ENCODE peak calls at places on chromosome X, in seven cellular contexts. H is kidney tubule cell, G is natural killer cell, K is lower leg skin, L is NCI-H2171 treated with DMSO at 0.1 percent for 48 hours, S is cortex of kidney, J is left ventricle myocardium superior. V is an unnamed sample.

GRCh38 chrX:118212817-118213183 is 96.2 kb upstream of the KLHL13 start:
- DNase-seq in J (no peak), G (no peak), S (no peak), H (no peak), L (no peak), K (no peak), V (no peak)

GRCh38 chrX:41561045-41561444 is 113.9 kb downstream of the NYX start:
- DNase-seq in H (peak; percentile 68), S (no peak), J (no peak), L (no peak), K (no peak), G (no peak), V (no peak)

GRCh38 chrX:103687696-103688191 is 1.2 kb upstream of the MORF4L2 start:
- DNase-seq in S (no peak), L (peak; percentile 72), J (peak; percentile 46), H (peak; percentile 72), G (peak; percentile 23), K (peak; percentile 87), V (peak; percentile 21)

GRCh38 chrX:139692506-139692849 is 15.5 kb downstream of the MCF2 start:
- DNase-seq in L (no peak), H (peak; percentile 4), S (no peak), K (no peak), J (no peak), G (no peak), V (no peak)

GRCh38 chrX:39985116-39985515 is 112.6 kb downstream of the BCOR start:
- DNase-seq in G (no peak), K (no peak), S (no peak), J (no peak), L (no peak), H (no peak), V (no peak)

GRCh38 chrX:15242899-15243555 is 26.9 kb downstream of the ASB9 start:
- DNase-seq in G (no peak), L (peak; percentile 56), S (no peak), J (no peak), H (peak; percentile 54), K (no peak), V (no peak)

GRCh38 chrX:143633530-143634372 is 2.1 kb downstream of the SLITRK4 start:
- DNase-seq in L (no peak), S (no peak), H (no peak), K (no peak), J (no peak), G (no peak), V (no peak)

GRCh38 chrX:47621851-47622250 is 2.2 kb upstream of the SYN1 start:
- DNase-seq in H (no peak), S (no peak), G (no peak), J (no peak), L (no peak), K (no peak), V (no peak)

GRCh38 chrX:115030635-115031034 is 13.2 kb upstream of the IL13RA2 start:
- DNase-seq in L (no peak), G (no peak), J (no peak), H (peak; percentile 39), K (no peak), S (no peak), V (no peak)

GRCh38 chrX:153806999-153807575 is 12.6 kb downstream of the SSR4 start:
- DNase-seq in J (no peak), L (no peak), K (no peak), H (no peak), S (no peak), G (no peak), V (no peak)

GRCh38 chrX:640641-641040 is 10.1 kb downstream of the SHOX start:
- DNase-seq in H (no peak), K (peak; percentile 57), J (no peak), L (no peak), S (no peak), G (no peak), V (no peak)

GRCh38 chrX:153726286-153727107 is 1.8 kb downstream of the ABCD1 start:
- DNase-seq in J (peak; percentile 73), L (no peak), G (peak; percentile 42), H (peak; percentile 49), S (no peak), K (no peak), V (no peak)

GRCh38 chrX:133922390-133922772 is 63.0 kb downstream of the GPC3 start:
- DNase-seq in L (peak; percentile 80), S (no peak), G (no peak), H (no peak), K (no peak), J (no peak), V (no peak)

GRCh38 chrX:103722505-103722904 is 11.8 kb downstream of the TMEM31 start:
- DNase-seq in K (no peak), H (no peak), J (no peak), S (no peak), G (no peak), L (no peak), V (no peak)

GRCh38 chrX:39613997-39614679 is 483.6 kb downstream of the BCOR start:
- DNase-seq in K (no peak), L (peak; percentile 81), S (no peak), H (peak; percentile 35), G (no peak), J (no peak), V (no peak)

V was measured in cerebellar nuclear complex.